ENCODE peak calls at places on chromosome 9, in six cellular contexts. Z is heart right ventricle, S is prostate gland, C is heart left ventricle, K is sigmoid colon, I is mammary epithelial cell. O is an unnamed sample.

GRCh38 chr9:136721339-136722092 is 9.1 kb downstream of the DIPK1B start:
- DNase-seq in Z (no peak), S (no peak), C (peak), K (no peak), I (peak), O (no peak)

GRCh38 chr9:93207326-93207814 is 23.4 kb downstream of the WNK2 start:
- DNase-seq in Z (peak), S (no peak), C (peak), K (peak), I (no peak), O (peak)

GRCh38 chr9:124373386-124373785 is 41.9 kb downstream of the PSMB7 start:
- DNase-seq in Z (no peak), S (no peak), C (no peak), K (no peak), I (no peak), O (no peak)

GRCh38 chr9:115946530-115946929 is 207.1 kb upstream of the PAPPA start:
- DNase-seq in Z (no peak), S (no peak), C (no peak), K (no peak), I (no peak), O (no peak)

GRCh38 chr9:112280904-112281303 is 52.5 kb downstream of the PTBP3 start:
- DNase-seq in Z (no peak), S (no peak), C (no peak), K (no peak), I (no peak), O (no peak)

GRCh38 chr9:75914936-75915335 is 24.5 kb downstream of the PCSK5 start:
- DNase-seq in Z (no peak), S (no peak), C (no peak), K (no peak), I (no peak), O (no peak)

GRCh38 chr9:14455243-14455642 is 141.3 kb upstream of the NFIB start:
- DNase-seq in Z (no peak), S (no peak), C (no peak), K (no peak), I (no peak), O (no peak)

GRCh38 chr9:96651626-96652025 is 3.5 kb downstream of the PRXL2C start:
- DNase-seq in Z (no peak), S (no peak), C (no peak), K (no peak), I (no peak), O (no peak)

GRCh38 chr9:5951686-5952211 is 61.1 kb downstream of the MLANA start:
- DNase-seq in Z (no peak), S (no peak), C (no peak), K (no peak), I (peak), O (no peak)

GRCh38 chr9:17462869-17463464 is 115.9 kb upstream of the SH3GL2 start:
- DNase-seq in Z (peak), S (peak), C (no peak), K (no peak), I (peak), O (no peak)

GRCh38 chr9:79799691-79800345 is 228.1 kb downstream of the TLE4 start:
- DNase-seq in Z (peak), S (no peak), C (peak), K (no peak), I (no peak), O (no peak)

GRCh38 chr9:76453785-76454184 is 5.2 kb upstream of the GCNT1 start:
- DNase-seq in Z (no peak), S (no peak), C (no peak), K (no peak), I (peak), O (no peak)

GRCh38 chr9:22447607-22448305 is 1.1 kb downstream of the DMRTA1 start:
- DNase-seq in Z (no peak), S (peak), C (no peak), K (no peak), I (no peak), O (no peak)

GRCh38 chr9:136170291-136170901 is 34.5 kb downstream of the LHX3 start:
- DNase-seq in Z (no peak), S (peak), C (peak), K (no peak), I (no peak), O (no peak)

GRCh38 chr9:4297151-4297794 is 2.6 kb downstream of the GLIS3 start:
- DNase-seq in Z (peak), S (peak), C (peak), K (peak), I (peak), O (peak)

GRCh38 chr9:132214027-132214622 is 52.3 kb downstream of the NTNG2 start:
- DNase-seq in Z (peak), S (peak), C (peak), K (peak), I (peak), O (no peak)

GRCh38 chr9:98701576-98701975 is 7.2 kb downstream of the GABBR2 start:
- DNase-seq in Z (no peak), S (no peak), C (no peak), K (no peak), I (no peak), O (no peak)

GRCh38 chr9:89814340-89815040 is 209.7 kb downstream of the GADD45G start:
- DNase-seq in Z (no peak), S (no peak), C (no peak), K (no peak), I (no peak), O (no peak)

GRCh38 chr9:76137941-76138340 is 247.5 kb downstream of the PCSK5 start:
- DNase-seq in Z (no peak), S (no peak), C (no peak), K (no peak), I (no peak), O (no peak)

GRCh38 chr9:73009649-73010288 is 56.9 kb upstream of the ALDH1A1 start:
- DNase-seq in Z (no peak), S (no peak), C (no peak), K (no peak), I (no peak), O (no peak)

GRCh38 chr9:113269871-113270270 is 5.5 kb downstream of the CDC26 start:
- DNase-seq in Z (no peak), S (no peak), C (no peak), K (no peak), I (no peak), O (no peak)

GRCh38 chr9:9598723-9599122 is 1014.1 kb downstream of the PTPRD start:
- DNase-seq in Z (no peak), S (no peak), C (no peak), K (no peak), I (no peak), O (no peak)

GRCh38 chr9:129178983-129179382 is 922 bp upstream of the IER5L start:
- DNase-seq in Z (no peak), S (no peak), C (no peak), K (no peak), I (no peak), O (no peak)

GRCh38 chr9:37966443-37967271 is 62.7 kb upstream of the SLC25A51 start:
- DNase-seq in Z (no peak), S (no peak), C (peak), K (no peak), I (no peak), O (peak)

GRCh38 chr9:133959171-133959570 is 33.0 kb downstream of the VAV2 start:
- DNase-seq in Z (no peak), S (no peak), C (peak), K (no peak), I (no peak), O (peak)
- H3K4me3 ChIP-seq in Z (no peak), S (no peak), C (no peak), K (no peak), I (no peak), O (no peak)

GRCh38 chr9:36793277-36793676 is 220.6 kb downstream of the MELK start:
- DNase-seq in Z (no peak), S (no peak), C (no peak), K (no peak), I (no peak), O (no peak)
- TF ChIP-seq CTCF in Z (no peak), S (no peak), C (no peak), K (no peak), I (peak), O (no peak)

GRCh38 chr9:16267336-16268036 is 603.0 kb downstream of the BNC2 start:
- DNase-seq in Z (no peak), S (peak), C (no peak), K (no peak), I (no peak), O (no peak)
- H3K4me3 ChIP-seq in Z (peak), S (peak), C (peak), K (peak), I (no peak), O (peak)

GRCh38 chr9:78563269-78563668 is 266.3 kb downstream of the PSAT1 start:
- DNase-seq in Z (no peak), S (no peak), C (no peak), K (no peak), I (no peak), O (no peak)
- TF ChIP-seq CTCF in Z (no peak), S (no peak), C (no peak), K (no peak), I (no peak), O (no peak)